ENCODE peak calls at places on chromosomes 13 and 19, in nine cellular contexts. One of them, this sample, is unnamed.

GRCh38 chr19:558770-559439 is 13.5 kb upstream of the BSG start:
- DNase-seq in OCI-LY7: no peak
- DNase-seq in choroid plexus epithelial cell: peak; percentile 60
- DNase-seq in uterus: peak; percentile 63
- DNase-seq in brain microvascular endothelial cell: no peak
- DNase-seq in Peyer's patch: no peak
- DNase-seq in psoas muscle: no peak
- DNase-seq in mucosa of descending colon: no peak
- DNase-seq in A673: no peak
- DNase-seq in this sample: no peak

GRCh38 chr13:112079696-112080095 is 12.7 kb downstream of the SOX1 start:
- DNase-seq in choroid plexus epithelial cell: no peak
- DNase-seq in OCI-LY7: no peak
- DNase-seq in uterus: no peak
- DNase-seq in A673: peak; percentile 80
- DNase-seq in psoas muscle: no peak
- DNase-seq in Peyer's patch: no peak
- DNase-seq in brain microvascular endothelial cell: peak; percentile 35
- DNase-seq in mucosa of descending colon: no peak
- DNase-seq in this sample: no peak

GRCh38 chr19:40600086-40600917 is 867 bp upstream of the LTBP4 start:
- DNase-seq in OCI-LY7: no peak
- DNase-seq in brain microvascular endothelial cell: no peak
- DNase-seq in uterus: peak; percentile 60
- DNase-seq in mucosa of descending colon: peak; percentile 38
- DNase-seq in psoas muscle: peak; percentile 46
- DNase-seq in choroid plexus epithelial cell: no peak
- DNase-seq in Peyer's patch: no peak
- DNase-seq in A673: peak; percentile 65
- DNase-seq in this sample: no peak

GRCh38 chr13:33379597-33379996 is 94.0 kb upstream of the STARD13 start:
- DNase-seq in Peyer's patch: no peak
- DNase-seq in choroid plexus epithelial cell: no peak
- DNase-seq in A673: no peak
- DNase-seq in uterus: no peak
- DNase-seq in OCI-LY7: no peak
- DNase-seq in mucosa of descending colon: no peak
- DNase-seq in brain microvascular endothelial cell: no peak
- DNase-seq in psoas muscle: no peak
- DNase-seq in this sample: no peak

GRCh38 chr13:25901460-25902376 is 150.1 kb downstream of the SHISA2 start:
- DNase-seq in mucosa of descending colon: no peak
- DNase-seq in OCI-LY7: peak; percentile 11
- DNase-seq in uterus: no peak
- DNase-seq in A673: peak; percentile 94
- DNase-seq in choroid plexus epithelial cell: peak; percentile 96
- DNase-seq in Peyer's patch: no peak
- DNase-seq in brain microvascular endothelial cell: peak; percentile 97
- DNase-seq in psoas muscle: no peak
- DNase-seq in this sample: peak; percentile 27

GRCh38 chr19:18292810-18293641 is 11.6 kb upstream of the JUND start:
- DNase-seq in OCI-LY7: peak; percentile 60
- DNase-seq in brain microvascular endothelial cell: peak; percentile 52
- DNase-seq in Peyer's patch: peak; percentile 80
- DNase-seq in A673: peak; percentile 94
- DNase-seq in psoas muscle: peak; percentile 85
- DNase-seq in uterus: peak; percentile 92
- DNase-seq in mucosa of descending colon: peak; percentile 81
- DNase-seq in choroid plexus epithelial cell: peak; percentile 82
- DNase-seq in this sample: peak; percentile 36

GRCh38 chr13:102293723-102294122 is 108.1 kb downstream of the FGF14 start:
- DNase-seq in Peyer's patch: no peak
- DNase-seq in brain microvascular endothelial cell: no peak
- DNase-seq in A673: no peak
- DNase-seq in psoas muscle: no peak
- DNase-seq in OCI-LY7: no peak
- DNase-seq in mucosa of descending colon: no peak
- DNase-seq in choroid plexus epithelial cell: no peak
- DNase-seq in uterus: no peak
- DNase-seq in this sample: no peak

GRCh38 chr13:75787249-75787940 is 151.3 kb downstream of the LMO7 start:
- DNase-seq in psoas muscle: no peak
- DNase-seq in OCI-LY7: no peak
- DNase-seq in choroid plexus epithelial cell: peak; percentile 37
- DNase-seq in mucosa of descending colon: no peak
- DNase-seq in uterus: no peak
- DNase-seq in brain microvascular endothelial cell: peak; percentile 48
- DNase-seq in Peyer's patch: no peak
- DNase-seq in A673: peak; percentile 31
- DNase-seq in this sample: no peak

GRCh38 chr19:2962018-2962670 is 15.2 kb upstream of the TLE6 start:
- DNase-seq in mucosa of descending colon: peak; percentile 75
- DNase-seq in OCI-LY7: peak; percentile 87
- DNase-seq in brain microvascular endothelial cell: peak; percentile 74
- DNase-seq in psoas muscle: no peak
- DNase-seq in A673: peak; percentile 87
- DNase-seq in Peyer's patch: no peak
- DNase-seq in uterus: no peak
- DNase-seq in choroid plexus epithelial cell: peak; percentile 92
- DNase-seq in this sample: peak; percentile 43

GRCh38 chr13:113902956-113903355 is 39.1 kb upstream of the GAS6 start:
- DNase-seq in choroid plexus epithelial cell: no peak
- DNase-seq in A673: no peak
- DNase-seq in uterus: peak; percentile 18
- DNase-seq in OCI-LY7: no peak
- DNase-seq in brain microvascular endothelial cell: no peak
- DNase-seq in psoas muscle: no peak
- DNase-seq in mucosa of descending colon: no peak
- DNase-seq in Peyer's patch: no peak
- DNase-seq in this sample: no peak

GRCh38 chr13:35347679-35348205 is 128.7 kb downstream of the MAB21L1 start:
- DNase-seq in choroid plexus epithelial cell: no peak
- DNase-seq in mucosa of descending colon: no peak
- DNase-seq in uterus: no peak
- DNase-seq in A673: no peak
- DNase-seq in brain microvascular endothelial cell: no peak
- DNase-seq in Peyer's patch: no peak
- DNase-seq in psoas muscle: no peak
- DNase-seq in OCI-LY7: no peak
- DNase-seq in this sample: no peak

GRCh38 chr13:20721454-20722357 is 18.2 kb downstream of the IL17D start:
- DNase-seq in mucosa of descending colon: peak; percentile 49
- DNase-seq in uterus: peak; percentile 39
- DNase-seq in psoas muscle: peak; percentile 60
- DNase-seq in choroid plexus epithelial cell: peak; percentile 72
- DNase-seq in Peyer's patch: no peak
- DNase-seq in brain microvascular endothelial cell: peak; percentile 72
- DNase-seq in A673: peak; percentile 46
- DNase-seq in OCI-LY7: no peak
- DNase-seq in this sample: no peak

GRCh38 chr19:18392417-18392816 is 5.0 kb downstream of the LRRC25 start:
- DNase-seq in uterus: no peak
- DNase-seq in OCI-LY7: no peak
- DNase-seq in Peyer's patch: no peak
- DNase-seq in A673: no peak
- DNase-seq in brain microvascular endothelial cell: no peak
- DNase-seq in choroid plexus epithelial cell: no peak
- DNase-seq in psoas muscle: no peak
- DNase-seq in mucosa of descending colon: no peak
- DNase-seq in this sample: no peak

GRCh38 chr13:39257642-39258041 is 219.4 kb downstream of the NHLRC3 start:
- DNase-seq in Peyer's patch: no peak
- DNase-seq in mucosa of descending colon: no peak
- DNase-seq in psoas muscle: no peak
- DNase-seq in choroid plexus epithelial cell: no peak
- DNase-seq in uterus: no peak
- DNase-seq in brain microvascular endothelial cell: no peak
- DNase-seq in OCI-LY7: no peak
- DNase-seq in A673: no peak
- DNase-seq in this sample: no peak

GRCh38 chr19:11387154-11388034 is 3.3 kb upstream of the EPOR start:
- DNase-seq in choroid plexus epithelial cell: no peak
- DNase-seq in psoas muscle: no peak
- DNase-seq in brain microvascular endothelial cell: no peak
- DNase-seq in uterus: no peak
- DNase-seq in OCI-LY7: peak; percentile 65
- DNase-seq in mucosa of descending colon: no peak
- DNase-seq in Peyer's patch: no peak
- DNase-seq in A673: no peak
- DNase-seq in this sample: no peak

GRCh38 chr19:54916822-54917221 is 10.9 kb downstream of the NCR1 start:
- DNase-seq in mucosa of descending colon: peak; percentile 2
- DNase-seq in brain microvascular endothelial cell: no peak
- DNase-seq in A673: no peak
- DNase-seq in choroid plexus epithelial cell: no peak
- DNase-seq in Peyer's patch: no peak
- DNase-seq in uterus: no peak
- DNase-seq in psoas muscle: no peak
- DNase-seq in OCI-LY7: peak; percentile 20
- DNase-seq in this sample: no peak

GRCh38 chr13:76886005-76886291 is 257 bp downstream of the KCTD12 start:
- DNase-seq in psoas muscle: no peak
- DNase-seq in choroid plexus epithelial cell: no peak
- DNase-seq in A673: no peak
- DNase-seq in mucosa of descending colon: no peak
- DNase-seq in uterus: no peak
- DNase-seq in brain microvascular endothelial cell: no peak
- DNase-seq in OCI-LY7: no peak
- DNase-seq in Peyer's patch: no peak
- DNase-seq in this sample: no peak

GRCh38 chr13:76885203-76886004 is 801 bp downstream of the KCTD12 start:
- DNase-seq in brain microvascular endothelial cell: peak; percentile 67
- DNase-seq in psoas muscle: peak; percentile 70
- DNase-seq in A673: peak; percentile 50
- DNase-seq in choroid plexus epithelial cell: peak; percentile 86
- DNase-seq in OCI-LY7: peak; percentile 36
- DNase-seq in mucosa of descending colon: peak; percentile 84
- DNase-seq in Peyer's patch: peak; percentile 73
- DNase-seq in uterus: peak; percentile 74
- DNase-seq in this sample: peak; percentile 40

GRCh38 chr13:76882431-76882830 is 3.8 kb downstream of the KCTD12 start:
- DNase-seq in A673: no peak
- DNase-seq in OCI-LY7: no peak
- DNase-seq in choroid plexus epithelial cell: peak; percentile 82
- DNase-seq in uterus: no peak
- DNase-seq in psoas muscle: no peak
- DNase-seq in Peyer's patch: no peak
- DNase-seq in brain microvascular endothelial cell: peak; percentile 28
- DNase-seq in mucosa of descending colon: no peak
- DNase-seq in this sample: no peak

GRCh38 chr13:76884571-76885202 is 1.5 kb downstream of the KCTD12 start:
- DNase-seq in Peyer's patch: no peak
- DNase-seq in mucosa of descending colon: peak; percentile 42
- DNase-seq in OCI-LY7: no peak
- DNase-seq in A673: peak; percentile 9
- DNase-seq in uterus: peak; percentile 17
- DNase-seq in brain microvascular endothelial cell: no peak
- DNase-seq in psoas muscle: no peak
- DNase-seq in choroid plexus epithelial cell: peak; percentile 60
- DNase-seq in this sample: no peak

GRCh38 chr13:76884167-76884566 is 2.0 kb downstream of the KCTD12 start:
- DNase-seq in Peyer's patch: no peak
- DNase-seq in brain microvascular endothelial cell: peak; percentile 29
- DNase-seq in mucosa of descending colon: peak; percentile 67
- DNase-seq in OCI-LY7: no peak
- DNase-seq in psoas muscle: peak; percentile 33
- DNase-seq in choroid plexus epithelial cell: peak; percentile 79
- DNase-seq in uterus: peak; percentile 38
- DNase-seq in A673: peak; percentile 17
- DNase-seq in this sample: no peak
- TF ChIP-seq CTCF in Peyer's patch: no peak
- TF ChIP-seq CTCF in brain microvascular endothelial cell: peak; percentile 70
- TF ChIP-seq CTCF in mucosa of descending colon: peak; percentile 16
- TF ChIP-seq CTCF in OCI-LY7: no peak
- TF ChIP-seq CTCF in psoas muscle: no peak
- TF ChIP-seq CTCF in choroid plexus epithelial cell: peak; percentile 76
- TF ChIP-seq CTCF in uterus: no peak
- TF ChIP-seq CTCF in A673: peak; percentile 24
- TF ChIP-seq CTCF in this sample: no peak

DNA sequence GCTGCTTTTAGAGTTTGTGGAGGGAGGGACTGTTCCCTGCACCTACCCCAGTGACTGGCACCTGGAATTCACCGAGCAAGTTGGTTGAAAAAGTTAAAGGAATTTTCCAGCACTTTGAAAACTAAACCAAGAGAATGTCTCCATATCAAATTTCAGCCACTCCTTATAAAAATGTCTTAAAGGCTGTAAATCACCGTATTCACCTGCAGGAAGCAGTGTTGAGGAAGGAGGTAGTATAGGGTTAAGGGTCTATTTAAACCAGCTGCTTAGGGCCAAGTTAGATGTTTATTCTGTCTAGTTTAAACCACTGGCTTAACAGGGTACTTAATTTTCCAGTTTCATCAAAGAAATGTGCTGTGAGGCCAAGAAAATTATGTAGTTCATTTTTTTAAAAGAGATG is 3.8 kb upstream of the RAB20 start:
- DNase-seq in brain microvascular endothelial cell: no peak
- DNase-seq in psoas muscle: no peak
- DNase-seq in Peyer's patch: no peak
- DNase-seq in A673: no peak
- DNase-seq in choroid plexus epithelial cell: peak; percentile 23
- DNase-seq in mucosa of descending colon: no peak
- DNase-seq in uterus: no peak
- DNase-seq in OCI-LY7: no peak
- DNase-seq in this sample: no peak
- TF ChIP-seq CTCF in brain microvascular endothelial cell: no peak
- TF ChIP-seq CTCF in psoas muscle: no peak
- TF ChIP-seq CTCF in Peyer's patch: peak; percentile 33
- TF ChIP-seq CTCF in A673: peak; percentile 13
- TF ChIP-seq CTCF in choroid plexus epithelial cell: peak; percentile 36
- TF ChIP-seq CTCF in mucosa of descending colon: no peak
- TF ChIP-seq CTCF in uterus: no peak
- TF ChIP-seq CTCF in OCI-LY7: peak; percentile 35
- TF ChIP-seq CTCF in this sample: no peak

GRCh38 chr13:80276371-80277289 is 64.3 kb downstream of the SPRY2 start:
- DNase-seq in A673: peak; percentile 95
- DNase-seq in brain microvascular endothelial cell: no peak
- DNase-seq in OCI-LY7: no peak
- DNase-seq in psoas muscle: no peak
- DNase-seq in mucosa of descending colon: peak; percentile 6
- DNase-seq in choroid plexus epithelial cell: peak; percentile 9
- DNase-seq in uterus: no peak
- DNase-seq in Peyer's patch: no peak
- DNase-seq in this sample: no peak
- TF ChIP-seq CTCF in A673: peak; percentile 40
- TF ChIP-seq CTCF in brain microvascular endothelial cell: no peak
- TF ChIP-seq CTCF in OCI-LY7: no peak
- TF ChIP-seq CTCF in psoas muscle: peak; percentile 4
- TF ChIP-seq CTCF in mucosa of descending colon: no peak
- TF ChIP-seq CTCF in choroid plexus epithelial cell: no peak
- TF ChIP-seq CTCF in uterus: no peak
- TF ChIP-seq CTCF in Peyer's patch: no peak
- TF ChIP-seq CTCF in this sample: no peak

GRCh38 chr13:24680258-24680920 is at the start of gene ATP12A:
- DNase-seq in uterus: no peak
- DNase-seq in brain microvascular endothelial cell: no peak
- DNase-seq in OCI-LY7: no peak
- DNase-seq in Peyer's patch: peak; percentile 66
- DNase-seq in mucosa of descending colon: peak; percentile 42
- DNase-seq in psoas muscle: no peak
- DNase-seq in choroid plexus epithelial cell: no peak
- DNase-seq in A673: peak; percentile 7
- DNase-seq in this sample: no peak
- TF ChIP-seq CTCF in uterus: no peak
- TF ChIP-seq CTCF in brain microvascular endothelial cell: no peak
- TF ChIP-seq CTCF in OCI-LY7: peak; percentile 35
- TF ChIP-seq CTCF in Peyer's patch: peak; percentile 22
- TF ChIP-seq CTCF in mucosa of descending colon: no peak
- TF ChIP-seq CTCF in psoas muscle: no peak
- TF ChIP-seq CTCF in choroid plexus epithelial cell: peak; percentile 6
- TF ChIP-seq CTCF in A673: peak; percentile 22
- TF ChIP-seq CTCF in this sample: no peak